ENCODE peak calls at places on chromosomes 5 and 9, in six cellular contexts. T is SW480; A is CD8-positive, alpha-beta memory T cell; J is NCI-H1092 treated with DMSO at 0.1 percent for 48 hours; L is keratinocyte; G is AG20443. E is an unnamed sample.

GRCh38 chr9:33165263-33166151 is 1.6 kb downstream of the B4GALT1 start:
- DNase-seq in G (peak; percentile 48), T (no peak), A (no peak), J (no peak), L (no peak), E (no peak)

GRCh38 chr5:10106806-10107205 is 142.9 kb downstream of the ATPSCKMT start:
- DNase-seq in T (no peak), A (no peak), L (no peak), G (peak; percentile 57), J (no peak), E (no peak)

GRCh38 chr5:88695232-88695631 is 187.8 kb downstream of the MEF2C start:
- DNase-seq in J (no peak), A (no peak), L (no peak), G (no peak), T (no peak), E (no peak)

GRCh38 chr5:148904440-148904839 is 78.0 kb downstream of the ADRB2 start:
- DNase-seq in L (no peak), G (no peak), J (no peak), A (no peak), T (no peak), E (no peak)

GRCh38 chr5:167940911-167941310 is 350.5 kb upstream of the WWC1 start:
- DNase-seq in A (no peak), T (no peak), J (no peak), L (no peak), G (peak; percentile 33), E (no peak)

GRCh38 chr9:98255064-98255577 is 328 bp downstream of the TBC1D2 start:
- DNase-seq in L (no peak), A (no peak), G (no peak), T (peak; percentile 48), J (no peak), E (no peak)

GRCh38 chr9:114159562-114160145 is 4.3 kb downstream of the COL27A1 start:
- DNase-seq in T (no peak), G (no peak), A (no peak), L (no peak), J (no peak), E (no peak)

GRCh38 chr5:16965581-16965980 is 29.5 kb upstream of the MYO10 start:
- DNase-seq in J (no peak), L (no peak), T (no peak), G (peak; percentile 29), A (no peak), E (no peak)

GRCh38 chr9:115058684-115059315 is 59.2 kb downstream of the TNC start:
- DNase-seq in G (peak; percentile 79), A (no peak), L (peak; percentile 49), T (no peak), J (no peak), E (no peak)

GRCh38 chr5:128708841-128709240 is 170.8 kb upstream of the FBN2 start:
- DNase-seq in G (no peak), T (peak; percentile 24), A (no peak), L (no peak), J (no peak), E (no peak)

GRCh38 chr9:130677252-130677651 is 12.9 kb downstream of the PRDM12 start:
- DNase-seq in A (no peak), J (no peak), L (no peak), T (no peak), G (no peak), E (no peak)

GRCh38 chr9:95605087-95605486 is 88.3 kb upstream of the PTCH1 start:
- DNase-seq in G (no peak), J (no peak), T (no peak), L (no peak), A (no peak), E (no peak)

E was measured in NCI-H524.